ENCODE peak calls at places on chromosome 20, in nine cellular contexts. R, E, N, B, K, P, X, I and Y are unnamed samples.

GRCh38 chr20:7693761-7694160 is 246.5 kb downstream of the HAO1 start:
- DNase-seq in X (no peak), N (no peak), I (peak; percentile 51), E (peak; percentile 48), P (no peak), K (no peak), R (no peak), B (no peak), Y (no peak)

GRCh38 chr20:61970357-61970756 is 95.3 kb downstream of the TAF4 start:
- DNase-seq in E (no peak), I (no peak), X (no peak), P (no peak), B (no peak), N (no peak), R (no peak), K (no peak), Y (no peak)

GRCh38 chr20:35120012-35120701 is 27.0 kb downstream of the EDEM2 start:
- DNase-seq in N (no peak), I (peak; percentile 92), R (no peak), X (no peak), B (no peak), E (no peak), K (no peak), P (no peak), Y (peak; percentile 47)

GRCh38 chr20:6231551-6231950 is 108.7 kb upstream of the FERMT1 start:
- DNase-seq in X (no peak), E (peak; percentile 1), K (no peak), I (peak; percentile 72), B (no peak), R (no peak), P (no peak), N (no peak), Y (no peak)

GRCh38 chr20:48621256-48622078 is 206.3 kb downstream of the PREX1 start:
- DNase-seq in N (no peak), E (peak; percentile 22), B (no peak), X (no peak), R (no peak), P (no peak), I (peak; percentile 19), K (no peak), Y (no peak)

GRCh38 chr20:10171864-10172751 is 46.5 kb upstream of the SNAP25 start:
- DNase-seq in X (no peak), E (peak; percentile 5), I (peak; percentile 35), R (no peak), N (no peak), K (peak; percentile 58), P (no peak), B (no peak), Y (peak; percentile 40)

GRCh38 chr20:23118766-23119165 is 32.6 kb upstream of the CD93 start:
- DNase-seq in N (no peak), E (no peak), X (no peak), B (no peak), K (no peak), I (no peak), R (no peak), P (no peak), Y (no peak)

GRCh38 chr20:18657575-18657974 is 69.7 kb downstream of the DTD1 start:
- DNase-seq in N (no peak), I (peak; percentile 69), B (no peak), X (no peak), E (no peak), R (no peak), P (no peak), K (no peak), Y (no peak)

GRCh38 chr20:47453167-47453782 is 48.4 kb upstream of the NCOA3 start:
- DNase-seq in N (no peak), P (no peak), K (no peak), R (no peak), I (peak; percentile 79), E (peak; percentile 84), X (peak; percentile 70), B (no peak), Y (no peak)

GRCh38 chr20:23513164-23513563 is 22.2 kb downstream of the CST8 start:
- DNase-seq in E (no peak), N (no peak), P (no peak), X (no peak), B (no peak), I (no peak), R (no peak), K (no peak), Y (no peak)

GRCh38 chr20:19975436-19975799 is 41.7 kb upstream of the NAA20 start:
- DNase-seq in N (no peak), E (peak; percentile 62), I (peak; percentile 58), R (no peak), X (no peak), K (no peak), P (no peak), B (no peak), Y (no peak)

GRCh38 chr20:44644384-44645131 is 6.9 kb downstream of the ADA start:
- DNase-seq in N (peak; percentile 43), K (no peak), R (peak; percentile 35), E (no peak), I (no peak), P (no peak), B (no peak), X (no peak), Y (no peak)

GRCh38 chr20:25090492-25091429 is 8.8 kb upstream of the VSX1 start:
- DNase-seq in R (peak; percentile 55), E (no peak), K (peak; percentile 55), B (no peak), I (no peak), P (peak; percentile 100), X (no peak), N (peak; percentile 21), Y (no peak)

GRCh38 chr20:2692036-2692885 is at the start of gene EBF4:
- DNase-seq in P (no peak), E (no peak), X (no peak), R (no peak), K (peak; percentile 11), I (peak; percentile 10), B (no peak), N (no peak), Y (peak; percentile 75)

GRCh38 chr20:23602261-23602660 is 3.5 kb downstream of the CST9 start:
- DNase-seq in E (no peak), X (no peak), R (no peak), N (no peak), K (no peak), B (no peak), I (no peak), P (no peak), Y (no peak)

GRCh38 chr20:3407426-3408250 is at the start of gene DNAAF9:
- DNase-seq in B (peak; percentile 34), K (peak; percentile 45), X (no peak), E (peak; percentile 69), N (no peak), P (peak; percentile 50), I (peak; percentile 79), R (peak; percentile 61), Y (peak; percentile 85)

GRCh38 chr20:45293041-45294002 is 13.3 kb upstream of the RBPJL start:
- DNase-seq in R (peak; percentile 71), N (peak; percentile 37), K (peak; percentile 72), P (no peak), I (peak; percentile 63), B (peak; percentile 67), X (peak; percentile 4), E (peak; percentile 54), Y (peak; percentile 86)

GRCh38 chr20:54643761-54644160 is 168.4 kb downstream of the DOK5 start:
- DNase-seq in K (no peak), R (no peak), B (no peak), X (peak; percentile 11), P (no peak), E (peak; percentile 75), N (no peak), I (peak; percentile 46), Y (no peak)